ENCODE peak calls at places on chromosomes 3 and 15, in nine cellular contexts. One of them, this sample, is unnamed.

GRCh38 chr3:195929452-195929851 is 21.1 kb upstream of the TNK2 start:
- DNase-seq in HTR-8/SVneo: no peak
- DNase-seq in endothelial cell: no peak
- DNase-seq in NCI-H460: no peak
- DNase-seq in GM20000: no peak
- DNase-seq in activated naive CD8-positive, alpha-beta T cell treated with anti-CD3 and anti-CD28 coated beads for 36 hours: no peak
- DNase-seq in upper lobe of right lung: no peak
- DNase-seq in NCI-H345: no peak
- DNase-seq in fibroblast of lung: no peak
- DNase-seq in this sample: no peak

GRCh38 chr3:116741462-116741861 is 31.9 kb downstream of the TUSC7 start:
- DNase-seq in HTR-8/SVneo: no peak
- DNase-seq in endothelial cell: no peak
- DNase-seq in NCI-H460: no peak
- DNase-seq in GM20000: no peak
- DNase-seq in activated naive CD8-positive, alpha-beta T cell treated with anti-CD3 and anti-CD28 coated beads for 36 hours: no peak
- DNase-seq in upper lobe of right lung: no peak
- DNase-seq in NCI-H345: no peak
- DNase-seq in fibroblast of lung: no peak
- DNase-seq in this sample: no peak

GRCh38 chr15:83626171-83626802 is 27.6 kb upstream of the ADAMTSL3 start:
- DNase-seq in HTR-8/SVneo: no peak
- DNase-seq in endothelial cell: no peak
- DNase-seq in NCI-H460: no peak
- DNase-seq in GM20000: no peak
- DNase-seq in activated naive CD8-positive, alpha-beta T cell treated with anti-CD3 and anti-CD28 coated beads for 36 hours: peak
- DNase-seq in upper lobe of right lung: no peak
- DNase-seq in NCI-H345: no peak
- DNase-seq in fibroblast of lung: peak
- DNase-seq in this sample: no peak

GRCh38 chr3:195587406-195587805 is 3.7 kb upstream of the APOD start:
- DNase-seq in HTR-8/SVneo: no peak
- DNase-seq in endothelial cell: no peak
- DNase-seq in NCI-H460: no peak
- DNase-seq in GM20000: no peak
- DNase-seq in activated naive CD8-positive, alpha-beta T cell treated with anti-CD3 and anti-CD28 coated beads for 36 hours: no peak
- DNase-seq in upper lobe of right lung: no peak
- DNase-seq in NCI-H345: no peak
- DNase-seq in fibroblast of lung: no peak
- DNase-seq in this sample: no peak

GRCh38 chr3:128383316-128384235 is 83.1 kb downstream of the DNAJB8 start:
- DNase-seq in HTR-8/SVneo: peak
- DNase-seq in endothelial cell: no peak
- DNase-seq in NCI-H460: peak
- DNase-seq in GM20000: no peak
- DNase-seq in activated naive CD8-positive, alpha-beta T cell treated with anti-CD3 and anti-CD28 coated beads for 36 hours: peak
- DNase-seq in upper lobe of right lung: peak
- DNase-seq in NCI-H345: peak
- DNase-seq in fibroblast of lung: peak
- DNase-seq in this sample: peak

GRCh38 chr3:72298201-72299155 is 513.5 kb upstream of the PROK2 start:
- DNase-seq in HTR-8/SVneo: no peak
- DNase-seq in endothelial cell: no peak
- DNase-seq in NCI-H460: no peak
- DNase-seq in GM20000: no peak
- DNase-seq in activated naive CD8-positive, alpha-beta T cell treated with anti-CD3 and anti-CD28 coated beads for 36 hours: no peak
- DNase-seq in upper lobe of right lung: no peak
- DNase-seq in NCI-H345: no peak
- DNase-seq in fibroblast of lung: no peak
- DNase-seq in this sample: no peak

GRCh38 chr3:101518421-101518871 is 5.4 kb upstream of the SENP7 start:
- DNase-seq in HTR-8/SVneo: no peak
- DNase-seq in endothelial cell: no peak
- DNase-seq in NCI-H460: no peak
- DNase-seq in GM20000: peak
- DNase-seq in activated naive CD8-positive, alpha-beta T cell treated with anti-CD3 and anti-CD28 coated beads for 36 hours: peak
- DNase-seq in upper lobe of right lung: no peak
- DNase-seq in NCI-H345: no peak
- DNase-seq in fibroblast of lung: no peak
- DNase-seq in this sample: no peak

GRCh38 chr3:63673111-63673510 is 20.6 kb downstream of the SNTN start:
- DNase-seq in HTR-8/SVneo: no peak
- DNase-seq in endothelial cell: no peak
- DNase-seq in NCI-H460: no peak
- DNase-seq in GM20000: no peak
- DNase-seq in activated naive CD8-positive, alpha-beta T cell treated with anti-CD3 and anti-CD28 coated beads for 36 hours: no peak
- DNase-seq in upper lobe of right lung: no peak
- DNase-seq in NCI-H345: no peak
- DNase-seq in fibroblast of lung: no peak
- DNase-seq in this sample: no peak

GRCh38 chr3:52399593-52399992 is 45.3 kb downstream of the SEMA3G start:
- DNase-seq in HTR-8/SVneo: no peak
- DNase-seq in endothelial cell: no peak
- DNase-seq in NCI-H460: no peak
- DNase-seq in GM20000: no peak
- DNase-seq in activated naive CD8-positive, alpha-beta T cell treated with anti-CD3 and anti-CD28 coated beads for 36 hours: no peak
- DNase-seq in upper lobe of right lung: peak
- DNase-seq in NCI-H345: no peak
- DNase-seq in fibroblast of lung: no peak
- DNase-seq in this sample: no peak

GRCh38 chr15:78623786-78624497 is 3.1 kb upstream of the CHRNA3 start:
- DNase-seq in HTR-8/SVneo: no peak
- DNase-seq in endothelial cell: no peak
- DNase-seq in NCI-H460: no peak
- DNase-seq in GM20000: no peak
- DNase-seq in activated naive CD8-positive, alpha-beta T cell treated with anti-CD3 and anti-CD28 coated beads for 36 hours: no peak
- DNase-seq in upper lobe of right lung: peak
- DNase-seq in NCI-H345: no peak
- DNase-seq in fibroblast of lung: no peak
- DNase-seq in this sample: no peak

GRCh38 chr3:52649461-52650210 is 36.1 kb downstream of the PBRM1 start:
- DNase-seq in HTR-8/SVneo: peak
- DNase-seq in endothelial cell: no peak
- DNase-seq in NCI-H460: no peak
- DNase-seq in GM20000: no peak
- DNase-seq in activated naive CD8-positive, alpha-beta T cell treated with anti-CD3 and anti-CD28 coated beads for 36 hours: no peak
- DNase-seq in upper lobe of right lung: no peak
- DNase-seq in NCI-H345: no peak
- DNase-seq in fibroblast of lung: peak
- DNase-seq in this sample: no peak

GRCh38 chr15:82298520-82298919 is 35.9 kb downstream of the SAXO2 start:
- DNase-seq in HTR-8/SVneo: no peak
- DNase-seq in endothelial cell: no peak
- DNase-seq in NCI-H460: no peak
- DNase-seq in GM20000: no peak
- DNase-seq in activated naive CD8-positive, alpha-beta T cell treated with anti-CD3 and anti-CD28 coated beads for 36 hours: peak
- DNase-seq in upper lobe of right lung: peak
- DNase-seq in NCI-H345: no peak
- DNase-seq in fibroblast of lung: peak
- DNase-seq in this sample: no peak

GRCh38 chr3:45185461-45185860 is 39.3 kb upstream of the CDCP1 start:
- DNase-seq in HTR-8/SVneo: no peak
- DNase-seq in endothelial cell: no peak
- DNase-seq in NCI-H460: no peak
- DNase-seq in GM20000: no peak
- DNase-seq in activated naive CD8-positive, alpha-beta T cell treated with anti-CD3 and anti-CD28 coated beads for 36 hours: no peak
- DNase-seq in upper lobe of right lung: no peak
- DNase-seq in NCI-H345: no peak
- DNase-seq in fibroblast of lung: no peak
- DNase-seq in this sample: no peak

GRCh38 chr15:44682211-44682610 is 18.7 kb upstream of the SPG11 start:
- DNase-seq in HTR-8/SVneo: no peak
- DNase-seq in endothelial cell: no peak
- DNase-seq in NCI-H460: no peak
- DNase-seq in GM20000: no peak
- DNase-seq in activated naive CD8-positive, alpha-beta T cell treated with anti-CD3 and anti-CD28 coated beads for 36 hours: no peak
- DNase-seq in upper lobe of right lung: no peak
- DNase-seq in NCI-H345: no peak
- DNase-seq in fibroblast of lung: no peak
- DNase-seq in this sample: no peak

GRCh38 chr3:169241575-169241927 is 422.0 kb downstream of the MECOM start:
- DNase-seq in HTR-8/SVneo: peak
- DNase-seq in endothelial cell: no peak
- DNase-seq in NCI-H460: peak
- DNase-seq in GM20000: no peak
- DNase-seq in activated naive CD8-positive, alpha-beta T cell treated with anti-CD3 and anti-CD28 coated beads for 36 hours: no peak
- DNase-seq in upper lobe of right lung: no peak
- DNase-seq in NCI-H345: no peak
- DNase-seq in fibroblast of lung: peak
- DNase-seq in this sample: no peak

GRCh38 chr3:58473275-58473674 is 18.6 kb upstream of the KCTD6 start:
- DNase-seq in HTR-8/SVneo: no peak
- DNase-seq in endothelial cell: no peak
- DNase-seq in NCI-H460: no peak
- DNase-seq in GM20000: no peak
- DNase-seq in activated naive CD8-positive, alpha-beta T cell treated with anti-CD3 and anti-CD28 coated beads for 36 hours: no peak
- DNase-seq in upper lobe of right lung: no peak
- DNase-seq in NCI-H345: no peak
- DNase-seq in fibroblast of lung: no peak
- DNase-seq in this sample: no peak

GRCh38 chr3:177563381-177563780 is 366.1 kb upstream of the TBL1XR1 start:
- DNase-seq in HTR-8/SVneo: no peak
- DNase-seq in endothelial cell: no peak
- DNase-seq in NCI-H460: no peak
- DNase-seq in GM20000: no peak
- DNase-seq in activated naive CD8-positive, alpha-beta T cell treated with anti-CD3 and anti-CD28 coated beads for 36 hours: no peak
- DNase-seq in upper lobe of right lung: no peak
- DNase-seq in NCI-H345: no peak
- DNase-seq in fibroblast of lung: peak
- DNase-seq in this sample: no peak

GRCh38 chr3:97793415-97794019 is 28.3 kb upstream of the CRYBG3 start:
- DNase-seq in HTR-8/SVneo: peak
- DNase-seq in endothelial cell: no peak
- DNase-seq in NCI-H460: peak
- DNase-seq in GM20000: peak
- DNase-seq in activated naive CD8-positive, alpha-beta T cell treated with anti-CD3 and anti-CD28 coated beads for 36 hours: no peak
- DNase-seq in upper lobe of right lung: no peak
- DNase-seq in NCI-H345: peak
- DNase-seq in fibroblast of lung: peak
- DNase-seq in this sample: no peak

GRCh38 chr15:66700412-66700801 is 1.6 kb upstream of the SMAD6 start:
- DNase-seq in HTR-8/SVneo: no peak
- DNase-seq in endothelial cell: no peak
- DNase-seq in NCI-H460: no peak
- DNase-seq in GM20000: no peak
- DNase-seq in activated naive CD8-positive, alpha-beta T cell treated with anti-CD3 and anti-CD28 coated beads for 36 hours: no peak
- DNase-seq in upper lobe of right lung: no peak
- DNase-seq in NCI-H345: no peak
- DNase-seq in fibroblast of lung: no peak
- DNase-seq in this sample: no peak

GRCh38 chr3:146160233-146160963 is 586 bp downstream of the PLOD2 start:
- DNase-seq in HTR-8/SVneo: peak
- DNase-seq in endothelial cell: peak
- DNase-seq in NCI-H460: peak
- DNase-seq in GM20000: peak
- DNase-seq in activated naive CD8-positive, alpha-beta T cell treated with anti-CD3 and anti-CD28 coated beads for 36 hours: peak
- DNase-seq in upper lobe of right lung: peak
- DNase-seq in NCI-H345: peak
- DNase-seq in fibroblast of lung: peak
- DNase-seq in this sample: peak

GRCh38 chr3:153052096-153052460 is 109.9 kb upstream of the RAP2B start:
- DNase-seq in HTR-8/SVneo: no peak
- DNase-seq in endothelial cell: no peak
- DNase-seq in NCI-H460: peak
- DNase-seq in GM20000: no peak
- DNase-seq in activated naive CD8-positive, alpha-beta T cell treated with anti-CD3 and anti-CD28 coated beads for 36 hours: no peak
- DNase-seq in upper lobe of right lung: no peak
- DNase-seq in NCI-H345: no peak
- DNase-seq in fibroblast of lung: peak
- DNase-seq in this sample: peak

GRCh38 chr3:159950156-159950898 is 38.3 kb upstream of the IL12A start:
- DNase-seq in HTR-8/SVneo: no peak
- DNase-seq in endothelial cell: no peak
- DNase-seq in NCI-H460: no peak
- DNase-seq in GM20000: peak
- DNase-seq in activated naive CD8-positive, alpha-beta T cell treated with anti-CD3 and anti-CD28 coated beads for 36 hours: no peak
- DNase-seq in upper lobe of right lung: no peak
- DNase-seq in NCI-H345: no peak
- DNase-seq in fibroblast of lung: no peak
- DNase-seq in this sample: no peak

GRCh38 chr3:125375950-125376679 is 990 bp upstream of the ZNF148 start:
- DNase-seq in HTR-8/SVneo: no peak
- DNase-seq in endothelial cell: no peak
- DNase-seq in NCI-H460: peak
- DNase-seq in GM20000: no peak
- DNase-seq in activated naive CD8-positive, alpha-beta T cell treated with anti-CD3 and anti-CD28 coated beads for 36 hours: no peak
- DNase-seq in upper lobe of right lung: no peak
- DNase-seq in NCI-H345: peak
- DNase-seq in fibroblast of lung: no peak
- DNase-seq in this sample: no peak

GRCh38 chr3:114584734-114585371 is 291.0 kb downstream of the TIGIT start:
- DNase-seq in HTR-8/SVneo: no peak
- DNase-seq in endothelial cell: no peak
- DNase-seq in NCI-H460: no peak
- DNase-seq in GM20000: no peak
- DNase-seq in activated naive CD8-positive, alpha-beta T cell treated with anti-CD3 and anti-CD28 coated beads for 36 hours: no peak
- DNase-seq in upper lobe of right lung: no peak
- DNase-seq in NCI-H345: no peak
- DNase-seq in fibroblast of lung: no peak
- DNase-seq in this sample: no peak

GRCh38 chr3:138060792-138061191 is 50.8 kb downstream of the CLDN18 start:
- DNase-seq in HTR-8/SVneo: no peak
- DNase-seq in endothelial cell: no peak
- DNase-seq in NCI-H460: no peak
- DNase-seq in GM20000: no peak
- DNase-seq in activated naive CD8-positive, alpha-beta T cell treated with anti-CD3 and anti-CD28 coated beads for 36 hours: no peak
- DNase-seq in upper lobe of right lung: no peak
- DNase-seq in NCI-H345: no peak
- DNase-seq in fibroblast of lung: no peak
- DNase-seq in this sample: no peak

GRCh38 chr15:76903251-76903681 is 1.9 kb downstream of the SCAPER start:
- DNase-seq in HTR-8/SVneo: peak
- DNase-seq in endothelial cell: no peak
- DNase-seq in NCI-H460: no peak
- DNase-seq in GM20000: peak
- DNase-seq in activated naive CD8-positive, alpha-beta T cell treated with anti-CD3 and anti-CD28 coated beads for 36 hours: peak
- DNase-seq in upper lobe of right lung: no peak
- DNase-seq in NCI-H345: peak
- DNase-seq in fibroblast of lung: peak
- DNase-seq in this sample: no peak

GRCh38 chr15:82936966-82937647 is 15.4 kb downstream of the HOMER2 start:
- DNase-seq in HTR-8/SVneo: peak
- DNase-seq in endothelial cell: no peak
- DNase-seq in NCI-H460: peak
- DNase-seq in GM20000: no peak
- DNase-seq in activated naive CD8-positive, alpha-beta T cell treated with anti-CD3 and anti-CD28 coated beads for 36 hours: no peak
- DNase-seq in upper lobe of right lung: no peak
- DNase-seq in NCI-H345: no peak
- DNase-seq in fibroblast of lung: peak
- DNase-seq in this sample: no peak

GRCh38 chr15:41561104-41561776 is 2.2 kb downstream of the TYRO3 start:
- DNase-seq in HTR-8/SVneo: no peak
- DNase-seq in endothelial cell: no peak
- DNase-seq in NCI-H460: no peak
- DNase-seq in GM20000: no peak
- DNase-seq in activated naive CD8-positive, alpha-beta T cell treated with anti-CD3 and anti-CD28 coated beads for 36 hours: no peak
- DNase-seq in upper lobe of right lung: no peak
- DNase-seq in NCI-H345: no peak
- DNase-seq in fibroblast of lung: no peak
- DNase-seq in this sample: no peak

GRCh38 chr3:30333903-30334302 is 272.5 kb upstream of the TGFBR2 start:
- DNase-seq in HTR-8/SVneo: no peak
- DNase-seq in endothelial cell: no peak
- DNase-seq in NCI-H460: no peak
- DNase-seq in GM20000: no peak
- DNase-seq in activated naive CD8-positive, alpha-beta T cell treated with anti-CD3 and anti-CD28 coated beads for 36 hours: no peak
- DNase-seq in upper lobe of right lung: no peak
- DNase-seq in NCI-H345: no peak
- DNase-seq in fibroblast of lung: peak
- DNase-seq in this sample: no peak

GRCh38 chr3:47318921-47319320 is 36.2 kb downstream of the KLHL18 start:
- DNase-seq in HTR-8/SVneo: no peak
- DNase-seq in endothelial cell: no peak
- DNase-seq in NCI-H460: no peak
- DNase-seq in GM20000: no peak
- DNase-seq in activated naive CD8-positive, alpha-beta T cell treated with anti-CD3 and anti-CD28 coated beads for 36 hours: no peak
- DNase-seq in upper lobe of right lung: no peak
- DNase-seq in NCI-H345: no peak
- DNase-seq in fibroblast of lung: peak
- DNase-seq in this sample: no peak

This sample was measured in T1000.